ENCODE peak calls at places on chromosome 22, in eight cellular contexts. G, W, F, H, C, N, T and Z are unnamed samples.
A peak's percentile ranks its signal among the peaks of the same experiment; 100 is the strongest.

GRCh38 chr22:44805663-44806062 is 53.3 kb downstream of the ARHGAP8 start:
- DNase-seq in G (no peak), W (no peak), F (no peak), H (no peak), C (no peak), N (no peak), T (no peak), Z (no peak)

GRCh38 chr22:25395468-25395867 is 169.0 kb upstream of the GRK3 start:
- DNase-seq in G (no peak), W (no peak), F (no peak), H (no peak), C (no peak), N (peak; percentile 35), T (no peak), Z (no peak)

GRCh38 chr22:34833982-34834510 is 231.9 kb upstream of the ISX start:
- DNase-seq in G (no peak), W (no peak), F (no peak), H (no peak), C (no peak), N (no peak), T (no peak), Z (no peak)

GRCh38 chr22:26835929-26836528 is 178.6 kb downstream of the MIAT start:
- DNase-seq in G (peak; percentile 17), W (peak; percentile 41), F (peak; percentile 61), H (peak; percentile 52), C (no peak), N (no peak), T (peak; percentile 12), Z (peak; percentile 41)

GRCh38 chr22:27231266-27231665 is 570.3 kb downstream of the MN1 start:
- DNase-seq in G (no peak), W (no peak), F (no peak), H (no peak), C (no peak), N (no peak), T (no peak), Z (no peak)

GRCh38 chr22:41966607-41967240 is 2.5 kb upstream of the SEPTIN3 start:
- DNase-seq in G (peak; percentile 25), W (peak; percentile 23), F (peak; percentile 63), H (peak; percentile 70), C (no peak), N (no peak), T (peak; percentile 53), Z (peak; percentile 48)

GRCh38 chr22:45207981-45208664 is 32.6 kb downstream of the KIAA0930 start:
- DNase-seq in G (no peak), W (no peak), F (no peak), H (peak; percentile 14), C (no peak), N (peak; percentile 36), T (no peak), Z (no peak)

GRCh38 chr22:41197808-41198585 is 7.1 kb upstream of the L3MBTL2 start:
- DNase-seq in G (peak; percentile 41), W (peak; percentile 48), F (peak; percentile 47), H (peak; percentile 62), C (no peak), N (peak; percentile 55), T (no peak), Z (no peak)

GRCh38 chr22:17767236-17768065 is 6.8 kb downstream of the BID start:
- DNase-seq in G (no peak), W (no peak), F (no peak), H (no peak), C (no peak), N (no peak), T (peak; percentile 57), Z (no peak)

DNA sequence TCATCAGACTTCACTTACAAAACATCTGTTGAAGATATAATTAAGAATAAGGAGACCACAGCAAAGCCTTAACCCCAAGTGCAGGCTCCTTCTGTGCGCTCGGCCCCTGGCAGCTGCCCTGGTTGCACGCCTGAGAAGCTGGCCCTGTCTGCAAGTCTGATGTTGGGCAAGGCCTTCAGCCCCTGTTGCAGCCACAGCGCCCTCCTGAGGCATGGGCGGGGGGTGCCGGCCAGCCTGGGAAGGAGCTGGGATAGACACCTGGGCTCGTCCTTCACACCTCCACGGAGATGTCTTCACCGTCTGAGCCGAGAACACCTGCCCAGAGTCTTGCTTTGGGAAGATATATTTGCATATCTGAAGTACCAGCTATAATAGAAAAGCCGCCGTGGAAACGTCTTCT is 104.1 kb downstream of the MPPED1 start:
- DNase-seq in G (no peak), W (no peak), F (no peak), H (no peak), C (no peak), N (no peak), T (no peak), Z (no peak)
- TF ChIP-seq CTCF in G (no peak), W (no peak), F (peak; percentile 40), H (no peak), C (no peak), N (no peak), T (no peak), Z (no peak)

GRCh38 chr22:37862570-37863325 is 13.5 kb downstream of the EIF3L start:
- DNase-seq in G (no peak), W (no peak), F (no peak), H (no peak), C (no peak), N (no peak), T (no peak), Z (no peak)
- H3K36me3 ChIP-seq in G (peaks cover 54% of the 10 kb centered on the region), W (peaks cover 63% of the 10 kb centered on the region), F (peaks cover 95% of the 10 kb centered on the region), H (peaks cover 94% of the 10 kb centered on the region), C (peaks cover 64% of the 10 kb centered on the region), N (peaks cover 97% of the 10 kb centered on the region), T (peaks cover 35% of the 10 kb centered on the region), Z (peaks cover 4% of the 10 kb centered on the region)

GRCh38 chr22:32721328-32722180 is 80.0 kb upstream of the TIMP3 start:
- DNase-seq in G (no peak), W (no peak), F (no peak), H (no peak), C (no peak), N (no peak), T (no peak), Z (no peak)
- TF ChIP-seq CTCF in G (no peak), W (no peak), F (no peak), H (no peak), C (no peak), N (no peak), T (no peak), Z (no peak)

DNA sequence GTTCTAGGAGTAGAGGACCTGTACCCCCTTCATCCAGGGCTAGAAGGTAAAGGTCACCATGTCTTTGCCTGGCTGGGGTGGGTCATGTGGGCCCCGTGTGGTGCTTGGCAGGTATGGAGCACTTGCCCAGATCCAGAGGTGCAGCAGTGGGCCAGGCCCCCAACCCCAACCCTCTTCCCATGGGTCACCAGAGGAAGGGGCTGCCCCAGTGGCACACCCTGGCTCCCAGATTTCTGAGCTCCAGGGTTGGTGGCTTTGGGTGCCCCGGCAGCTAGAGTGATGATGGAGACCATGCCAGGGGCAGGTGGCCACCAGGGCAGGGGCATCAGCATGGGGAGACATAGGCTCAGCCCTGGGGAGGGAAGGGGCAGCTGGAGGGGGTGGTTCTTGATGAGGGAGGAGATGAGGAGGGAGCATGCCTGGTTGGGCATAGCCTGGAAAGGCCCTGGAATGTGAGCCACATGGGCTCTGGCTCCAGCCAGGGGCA is 2.3 kb upstream of the GP1BB start:
- DNase-seq in G (no peak), W (no peak), F (no peak), H (no peak), C (no peak), N (no peak), T (no peak), Z (no peak)
- H3K36me3 ChIP-seq in G (no peaks in the 10 kb centered on the region), W (no peaks in the 10 kb centered on the region), F (no peaks in the 10 kb centered on the region), H (no peaks in the 10 kb centered on the region), C (peaks cover 18% of the 10 kb centered on the region), N (no peaks in the 10 kb centered on the region), T (no peaks in the 10 kb centered on the region), Z (no peaks in the 10 kb centered on the region)

GRCh38 chr22:22371031-22371541 is 126.5 kb downstream of the VPREB1 start:
- DNase-seq in G (no peak), W (no peak), F (peak; percentile 65), H (no peak), C (no peak), N (peak; percentile 65), T (no peak), Z (no peak)
- TF ChIP-seq CTCF in G (no peak), W (no peak), F (peak; percentile 70), H (peak; percentile 15), C (no peak), N (no peak), T (peak; percentile 27), Z (no peak)

GRCh38 chr22:31691408-31691807 is 29.4 kb upstream of the PISD start:
- DNase-seq in G (no peak), W (no peak), F (no peak), H (no peak), C (no peak), N (no peak), T (no peak), Z (no peak)
- H3K36me3 ChIP-seq in G (peaks cover 28% of the 10 kb centered on the region), W (peaks cover 49% of the 10 kb centered on the region), F (peaks cover 89% of the 10 kb centered on the region), H (peaks cover 38% of the 10 kb centered on the region), C (peaks cover 14% of the 10 kb centered on the region), N (peaks cover 82% of the 10 kb centered on the region), T (peaks cover 15% of the 10 kb centered on the region), Z (no peaks in the 10 kb centered on the region)